ENCODE peak calls at places on chromosome 5, in nine cellular contexts. W is cardiac muscle cell, F is IMR-90, R is HFF-Myc, G is astrocyte of the spinal cord, N is osteocyte, Y is gastrocnemius medialis, T is mucosa of descending colon, A is neural crest cell. L is an unnamed sample.

GRCh38 chr5:124596595-124597388 is 149.6 kb downstream of the ZNF608 start:
- DNase-seq in W (peak), F (peak), R (no peak), G (peak), N (no peak), Y (no peak), T (no peak), A (no peak), L (peak)

GRCh38 chr5:112933651-112934365 is 11.8 kb upstream of the REEP5 start:
- DNase-seq in W (peak), F (peak), R (peak), G (peak), N (no peak), Y (no peak), T (no peak), A (no peak), L (peak)

GRCh38 chr5:95380103-95380628 is 11.0 kb upstream of the FAM81B start:
- DNase-seq in W (no peak), F (no peak), R (no peak), G (no peak), N (no peak), Y (no peak), T (no peak), A (no peak), L (no peak)

GRCh38 chr5:456351-457194 is 13.6 kb downstream of the EXOC3 start:
- DNase-seq in W (no peak), F (no peak), R (no peak), G (no peak), N (no peak), Y (peak), T (peak), A (no peak), L (no peak)

GRCh38 chr5:65927497-65928340 is 1.3 kb downstream of the ERBIN start:
- DNase-seq in W (peak), F (peak), R (peak), G (peak), N (no peak), Y (no peak), T (no peak), A (no peak), L (peak)

GRCh38 chr5:160935776-160936175 is 83.8 kb upstream of the ATP10B start:
- DNase-seq in W (no peak), F (no peak), R (no peak), G (no peak), N (no peak), Y (no peak), T (no peak), A (no peak), L (no peak)

GRCh38 chr5:5371943-5372342 is 50.5 kb upstream of the ICE1 start:
- DNase-seq in W (no peak), F (no peak), R (no peak), G (no peak), N (no peak), Y (no peak), T (no peak), A (no peak), L (no peak)

GRCh38 chr5:143576721-143577484 is 173.4 kb upstream of the NR3C1 start:
- DNase-seq in W (peak), F (peak), R (no peak), G (peak), N (no peak), Y (no peak), T (no peak), A (no peak), L (peak)

GRCh38 chr5:32842798-32843531 is 131.8 kb downstream of the NPR3 start:
- DNase-seq in W (no peak), F (no peak), R (no peak), G (no peak), N (no peak), Y (no peak), T (peak), A (no peak), L (no peak)

GRCh38 chr5:126104951-126105350 is 318.3 kb upstream of the GRAMD2B start:
- DNase-seq in W (no peak), F (no peak), R (no peak), G (no peak), N (no peak), Y (no peak), T (no peak), A (no peak), L (peak)

GRCh38 chr5:143738415-143739401 is 73.3 kb upstream of the HMHB1 start:
- DNase-seq in W (no peak), F (peak), R (no peak), G (no peak), N (no peak), Y (no peak), T (no peak), A (no peak), L (no peak)

GRCh38 chr5:126052120-126052519 is 371.1 kb upstream of the GRAMD2B start:
- DNase-seq in W (peak), F (no peak), R (no peak), G (no peak), N (no peak), Y (no peak), T (no peak), A (no peak), L (peak)

GRCh38 chr5:32165597-32165996 is 8.5 kb downstream of the GOLPH3 start:
- DNase-seq in W (no peak), F (no peak), R (no peak), G (no peak), N (no peak), Y (no peak), T (no peak), A (no peak), L (no peak)

GRCh38 chr5:133861161-133861737 is 107.2 kb downstream of the C5orf15 start:
- DNase-seq in W (no peak), F (no peak), R (no peak), G (no peak), N (no peak), Y (no peak), T (no peak), A (no peak), L (no peak)

GRCh38 chr5:43680286-43680685 is 77.3 kb downstream of the NNT start:
- DNase-seq in W (no peak), F (no peak), R (no peak), G (no peak), N (no peak), Y (no peak), T (no peak), A (no peak), L (no peak)

GRCh38 chr5:151523335-151523734 is 67.8 kb downstream of the FAT2 start:
- DNase-seq in W (peak), F (peak), R (peak), G (peak), N (no peak), Y (no peak), T (no peak), A (peak), L (peak)

GRCh38 chr5:100026601-100027000 is 508.6 kb upstream of the FAM174A start:
- DNase-seq in W (no peak), F (no peak), R (no peak), G (no peak), N (no peak), Y (no peak), T (no peak), A (no peak), L (no peak)

GRCh38 chr5:177500685-177501522 is 3.5 kb upstream of the PDLIM7 start:
- DNase-seq in W (peak), F (peak), R (peak), G (peak), N (peak), Y (peak), T (peak), A (peak), L (peak)

GRCh38 chr5:93620487-93621339 is 37.7 kb downstream of the NR2F1 start:
- DNase-seq in W (peak), F (peak), R (no peak), G (peak), N (peak), Y (no peak), T (peak), A (peak), L (peak)

GRCh38 chr5:677131-678101 is 15.7 kb downstream of the TPPP start:
- DNase-seq in W (no peak), F (no peak), R (no peak), G (no peak), N (peak), Y (peak), T (no peak), A (no peak), L (no peak)

GRCh38 chr5:126454081-126454480 is 30.9 kb downstream of the GRAMD2B start:
- DNase-seq in W (peak), F (no peak), R (no peak), G (no peak), N (no peak), Y (no peak), T (no peak), A (peak), L (no peak)

GRCh38 chr5:66864240-66864884 is 268.2 kb downstream of the MAST4 start:
- DNase-seq in W (peak), F (peak), R (peak), G (peak), N (no peak), Y (no peak), T (no peak), A (no peak), L (peak)

GRCh38 chr5:399296-400281 is 43.4 kb upstream of the EXOC3 start:
- DNase-seq in W (peak), F (peak), R (peak), G (peak), N (peak), Y (peak), T (peak), A (peak), L (peak)

GRCh38 chr5:175895701-175896102 is 24.3 kb downstream of the CPLX2 start:
- DNase-seq in W (no peak), F (no peak), R (no peak), G (no peak), N (no peak), Y (no peak), T (no peak), A (no peak), L (no peak)

GRCh38 chr5:157820593-157821252 is 38.2 kb downstream of the CLINT1 start:
- DNase-seq in W (peak), F (peak), R (no peak), G (peak), N (no peak), Y (no peak), T (no peak), A (peak), L (no peak)

GRCh38 chr5:59798862-59799667 is 94.5 kb downstream of the PDE4D start:
- DNase-seq in W (peak), F (no peak), R (peak), G (peak), N (no peak), Y (no peak), T (no peak), A (no peak), L (peak)

GRCh38 chr5:156128026-156128425 is 198.9 kb upstream of the SGCD start:
- DNase-seq in W (peak), F (no peak), R (no peak), G (no peak), N (no peak), Y (no peak), T (no peak), A (no peak), L (no peak)

GRCh38 chr5:139414601-139415121 is 10.8 kb upstream of the SPATA24 start:
- DNase-seq in W (no peak), F (no peak), R (no peak), G (no peak), N (no peak), Y (peak), T (no peak), A (no peak), L (no peak)

GRCh38 chr5:97422678-97423077 is 239.6 kb upstream of the RIOK2 start:
- DNase-seq in W (no peak), F (peak), R (no peak), G (no peak), N (no peak), Y (no peak), T (no peak), A (no peak), L (peak)

GRCh38 chr5:97420646-97421045 is 237.6 kb upstream of the RIOK2 start:
- DNase-seq in W (no peak), F (no peak), R (no peak), G (no peak), N (no peak), Y (no peak), T (no peak), A (no peak), L (no peak)

GRCh38 chr5:97427235-97427634 is 244.2 kb upstream of the RIOK2 start:
- DNase-seq in W (peak), F (no peak), R (no peak), G (no peak), N (no peak), Y (no peak), T (no peak), A (no peak), L (peak)

DNA sequence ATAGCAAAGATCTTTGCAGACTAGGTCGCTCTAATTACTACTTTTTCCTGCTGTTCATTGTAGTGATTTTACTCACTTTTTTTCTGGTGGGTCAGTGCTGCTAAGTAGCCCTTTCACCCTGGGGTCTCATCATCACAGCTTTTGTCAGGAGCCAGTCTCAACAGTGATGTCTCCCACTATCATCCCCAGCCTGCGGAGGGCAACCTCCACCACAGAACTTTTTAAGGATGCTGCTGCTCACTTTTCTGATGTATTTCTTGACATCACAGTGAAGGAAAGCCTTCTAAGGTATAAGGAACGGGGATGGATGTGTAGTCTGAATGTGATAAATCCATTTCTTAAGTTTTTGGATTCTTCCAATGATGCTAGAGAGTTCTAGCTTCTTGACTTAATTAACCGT is 242.5 kb upstream of the RIOK2 start:
- DNase-seq in W (peak), F (peak), R (no peak), G (no peak), N (no peak), Y (no peak), T (peak), A (peak), L (peak)
- TF ChIP-seq CTCF in W (peak), F (peak), R (peak), G (peak), N (peak), Y (peak), T (no peak), A (peak), L (peak)

DNA sequence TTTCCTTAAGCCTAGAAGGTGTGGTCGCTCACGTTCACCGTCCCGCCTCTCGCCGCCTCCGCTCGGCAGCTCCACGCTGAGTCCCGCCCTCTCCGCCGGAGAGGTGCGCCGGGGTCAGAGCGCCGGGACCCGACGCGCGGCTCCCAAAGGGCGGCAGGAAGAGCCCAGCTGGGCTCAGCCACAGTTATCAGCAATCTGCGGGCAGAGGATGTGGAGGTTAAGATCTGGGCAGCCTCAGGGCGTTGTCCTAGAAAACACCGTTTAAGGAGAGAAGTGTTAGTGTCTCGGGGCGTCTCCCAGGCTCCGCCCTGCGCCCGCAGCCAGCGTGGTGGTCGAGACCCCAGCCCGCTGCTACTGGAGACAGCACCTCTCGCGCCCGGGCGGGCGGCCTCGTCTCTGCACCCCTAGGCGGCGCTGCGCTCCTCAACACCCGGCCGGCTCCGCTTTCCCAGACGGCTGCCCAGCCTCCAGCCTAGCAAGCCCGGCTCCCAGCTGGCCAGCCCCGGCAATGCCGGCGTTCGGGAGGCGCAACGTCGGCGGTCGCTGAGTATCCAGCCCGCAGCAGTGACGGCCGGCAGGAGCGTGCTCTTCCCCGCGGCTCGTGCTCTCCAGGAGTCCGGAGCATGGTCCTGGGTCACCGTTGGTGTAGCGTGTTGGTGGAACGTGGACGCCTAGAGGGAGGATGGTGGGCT is at the start of gene PCDHAC1:
- DNase-seq in W (peak), F (no peak), R (peak), G (peak), N (peak), Y (peak), T (peak), A (peak), L (peak)
- TF ChIP-seq CTCF in W (peak), F (peak), R (peak), G (peak), N (peak), Y (peak), T (no peak), A (peak), L (peak)

GRCh38 chr5:98840946-98841345 is 67.5 kb downstream of the RGMB start:
- DNase-seq in W (peak), F (no peak), R (no peak), G (no peak), N (no peak), Y (no peak), T (no peak), A (no peak), L (no peak)

GRCh38 chr5:98843481-98843880 is 70.0 kb downstream of the RGMB start:
- DNase-seq in W (no peak), F (no peak), R (no peak), G (no peak), N (no peak), Y (no peak), T (no peak), A (no peak), L (no peak)

GRCh38 chr5:98844865-98845264 is 71.4 kb downstream of the RGMB start:
- DNase-seq in W (no peak), F (no peak), R (no peak), G (no peak), N (no peak), Y (no peak), T (no peak), A (no peak), L (no peak)

GRCh38 chr5:98836175-98836574 is 62.7 kb downstream of the RGMB start:
- DNase-seq in W (no peak), F (no peak), R (no peak), G (no peak), N (no peak), Y (no peak), T (no peak), A (no peak), L (no peak)

DNA sequence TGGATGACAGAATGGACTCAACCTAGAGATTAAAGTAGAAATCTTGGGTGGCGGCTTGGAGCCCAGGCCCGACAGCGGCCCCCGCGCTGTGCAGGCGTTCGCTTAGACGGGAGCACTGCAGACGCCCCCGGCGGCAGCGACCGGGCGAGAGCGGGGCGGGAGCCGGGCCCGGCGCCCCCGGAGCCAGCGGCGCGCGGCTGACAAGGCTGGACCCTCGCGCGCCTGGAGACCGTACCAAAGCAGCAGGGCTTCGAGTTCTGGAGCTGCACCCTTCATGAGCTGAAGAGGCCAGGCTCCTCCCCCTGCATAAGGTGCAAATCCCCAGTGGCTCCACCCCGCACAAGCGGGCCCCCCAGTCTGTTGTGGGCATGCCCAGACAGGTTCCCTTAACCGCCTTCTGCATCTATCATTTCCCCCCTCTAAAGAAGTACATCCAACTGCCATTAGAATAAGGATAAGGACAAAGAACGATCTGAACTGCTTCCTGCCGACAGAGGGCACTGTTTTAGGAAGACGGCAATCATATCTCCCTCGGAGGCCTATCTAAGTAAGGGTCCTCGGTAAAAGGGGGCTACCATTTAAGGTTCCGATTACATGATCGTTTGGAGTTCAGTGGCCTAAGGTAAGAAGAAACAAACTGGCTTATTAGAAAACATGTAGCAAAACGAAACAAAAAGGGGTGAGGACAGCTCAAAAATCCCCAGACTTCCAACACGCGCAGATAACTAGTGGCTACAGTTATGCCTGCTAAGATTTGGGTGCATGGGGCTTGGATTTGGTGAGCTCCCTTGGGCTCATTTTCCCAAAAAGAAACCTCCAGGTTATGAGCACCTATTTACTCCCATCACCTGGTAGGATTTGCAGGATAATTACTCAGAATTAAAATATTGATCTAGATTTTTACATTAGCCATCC is 66.3 kb downstream of the RGMB start:
- DNase-seq in W (peak), F (no peak), R (no peak), G (no peak), N (no peak), Y (no peak), T (peak), A (no peak), L (peak)
- TF ChIP-seq CTCF in W (peak), F (peak), R (no peak), G (peak), N (no peak), Y (no peak), T (no peak), A (no peak), L (peak)

GRCh38 chr5:108280248-108280647 is 101.7 kb downstream of the FBXL17 start:
- DNase-seq in W (no peak), F (no peak), R (no peak), G (no peak), N (no peak), Y (no peak), T (no peak), A (no peak), L (no peak)

GRCh38 chr5:108276187-108276586 is 105.7 kb downstream of the FBXL17 start:
- DNase-seq in W (no peak), F (no peak), R (no peak), G (no peak), N (no peak), Y (no peak), T (no peak), A (no peak), L (no peak)

GRCh38 chr5:108280960-108281569 is 100.8 kb downstream of the FBXL17 start:
- DNase-seq in W (no peak), F (no peak), R (no peak), G (no peak), N (no peak), Y (no peak), T (no peak), A (no peak), L (no peak)

DNA sequence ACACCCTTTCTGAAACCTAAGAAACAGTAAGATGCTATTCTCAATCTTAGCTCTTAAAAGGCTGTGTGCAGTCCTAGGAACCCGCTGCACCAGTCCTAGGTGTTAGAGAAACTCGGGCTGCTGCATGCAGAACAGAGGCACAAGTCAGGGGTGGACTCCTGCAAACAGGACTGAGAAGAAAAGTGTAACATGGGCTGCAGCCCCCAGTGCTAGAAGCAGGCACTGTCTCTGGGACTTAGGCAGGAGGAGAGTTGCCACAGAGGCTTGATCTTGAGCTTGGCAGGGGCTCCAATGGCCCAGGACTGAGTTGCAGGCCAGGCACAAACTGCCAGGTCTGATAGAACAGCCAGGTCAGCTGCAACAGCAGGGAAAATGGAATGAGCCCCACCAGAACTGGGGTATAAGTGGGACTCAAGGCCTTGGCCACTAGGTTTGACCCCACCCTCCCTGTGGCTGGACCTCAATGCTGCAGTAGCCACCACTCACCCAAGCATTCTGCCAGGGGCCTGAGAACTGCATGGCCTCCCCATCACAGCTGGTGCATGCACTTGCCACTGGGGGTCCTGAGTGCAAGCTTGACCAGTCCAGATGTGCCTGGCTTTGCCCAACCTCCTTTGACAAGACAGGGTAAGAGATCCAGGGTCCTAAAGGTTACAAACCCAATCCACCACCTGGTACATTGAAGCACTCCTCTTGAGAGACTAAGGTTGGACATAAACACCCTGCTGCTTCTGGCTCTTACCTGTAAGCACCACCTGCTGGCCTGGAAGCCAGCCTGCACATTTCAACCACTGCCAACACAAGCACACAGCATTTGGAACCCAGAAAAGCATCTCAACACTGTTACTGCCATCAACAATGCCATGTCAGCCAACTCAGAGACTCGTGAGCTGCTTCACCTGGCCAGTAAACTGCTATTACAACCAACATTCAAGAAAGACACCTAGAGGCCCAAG is 103.3 kb downstream of the FBXL17 start:
- DNase-seq in W (no peak), F (no peak), R (no peak), G (no peak), N (no peak), Y (no peak), T (no peak), A (no peak), L (no peak)
- TF ChIP-seq CTCF in W (no peak), F (no peak), R (no peak), G (no peak), N (no peak), Y (no peak), T (no peak), A (no peak), L (no peak)